ENCODE peak calls at places on chromosome 5, in four cellular contexts. K, P, O and X are unnamed samples.

GRCh38 chr5:41517909-41518308 is 7.5 kb upstream of the PLCXD3 start:
- DNase-seq in P (no peak), K (peak; percentile 34), O (no peak), X (no peak)

GRCh38 chr5:100464418-100464817 is 70.8 kb upstream of the FAM174A start:
- DNase-seq in P (no peak), K (peak; percentile 71), O (no peak), X (no peak)

GRCh38 chr5:150458819-150459557 is 9.4 kb upstream of the RPS14 start:
- DNase-seq in K (peak; percentile 38), O (no peak), P (peak; percentile 94), X (peak; percentile 33)

GRCh38 chr5:83467315-83468044 is 4.1 kb upstream of the VCAN start:
- DNase-seq in O (no peak), P (no peak), K (peak; percentile 65), X (no peak)

GRCh38 chr5:150535611-150536010 is 27.7 kb downstream of the NDST1 start:
- DNase-seq in O (no peak), K (no peak), P (no peak), X (no peak)

GRCh38 chr5:151757233-151758140 is 944 bp downstream of the ATOX1 start:
- DNase-seq in P (peak; percentile 42), O (no peak), K (no peak), X (no peak)

GRCh38 chr5:170297589-170298462 is at the start of gene LCP2:
- DNase-seq in O (no peak), P (no peak), K (no peak), X (no peak)

GRCh38 chr5:74239268-74239667 is 401.3 kb downstream of the ENC1 start:
- DNase-seq in P (no peak), O (no peak), K (no peak), X (no peak)

GRCh38 chr5:93247126-93247525 is 333.9 kb downstream of the NR2F1-AS1 start:
- DNase-seq in P (no peak), K (no peak), O (no peak), X (peak; percentile 17)

GRCh38 chr5:169442354-169443248 is 141.0 kb upstream of the SPDL1 start:
- DNase-seq in O (no peak), K (no peak), P (no peak), X (no peak)

GRCh38 chr5:37045703-37046102 is 169.1 kb downstream of the NIPBL start:
- DNase-seq in P (no peak), K (no peak), O (no peak), X (no peak)

GRCh38 chr5:59732806-59733205 is 160.7 kb downstream of the PDE4D start:
- DNase-seq in P (no peak), K (no peak), O (no peak), X (no peak)

GRCh38 chr5:113338628-113339027 is 96.2 kb downstream of the TSSK1B start:
- DNase-seq in O (no peak), P (no peak), K (no peak), X (no peak)

GRCh38 chr5:150386024-150386855 is 26.5 kb downstream of the CD74 start:
- DNase-seq in K (no peak), P (no peak), O (no peak), X (no peak)

GRCh38 chr5:52740007-52740406 is 47.7 kb upstream of the ITGA1 start:
- DNase-seq in P (no peak), K (no peak), O (no peak), X (no peak)

GRCh38 chr5:150560401-150561191 is 52.7 kb downstream of the NDST1 start:
- DNase-seq in P (peak; percentile 90), O (peak; percentile 42), K (peak; percentile 85), X (peak; percentile 79)

GRCh38 chr5:8843766-8844165 is 702.1 kb downstream of the SEMA5A start:
- DNase-seq in O (no peak), K (peak; percentile 85), P (no peak), X (no peak)

GRCh38 chr5:167582263-167582662 is 709.2 kb upstream of the WWC1 start:
- DNase-seq in O (no peak), K (peak; percentile 8), P (no peak), X (no peak)

GRCh38 chr5:167579701-167580045 is 711.8 kb upstream of the WWC1 start:
- DNase-seq in O (no peak), P (no peak), K (peak; percentile 56), X (no peak)

GRCh38 chr5:167585184-167585583 is 706.3 kb upstream of the WWC1 start:
- DNase-seq in P (no peak), O (no peak), K (no peak), X (no peak)

GRCh38 chr5:167580608-167581007 is 710.8 kb upstream of the WWC1 start:
- DNase-seq in O (no peak), K (no peak), P (no peak), X (no peak)

DNA sequence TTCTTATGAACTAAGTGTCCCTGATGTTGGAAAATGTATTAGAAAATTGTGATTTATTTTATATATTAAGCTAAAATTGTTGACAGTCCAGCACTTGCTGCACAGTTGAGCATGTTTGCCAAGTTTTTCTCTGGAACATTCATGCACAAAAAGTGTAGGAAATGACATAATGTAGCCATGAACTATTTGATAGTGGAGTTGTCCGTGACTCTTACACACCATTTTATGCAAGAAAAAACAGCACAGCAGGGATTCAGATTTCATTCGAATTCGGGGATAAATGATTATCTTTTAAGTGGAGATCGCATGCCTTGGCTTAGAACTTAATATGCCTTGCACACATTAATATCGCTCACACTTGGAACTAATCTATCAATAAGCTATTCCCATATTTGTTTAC is 708.5 kb upstream of the WWC1 start:
- DNase-seq in O (no peak), K (peak; percentile 26), P (no peak), X (no peak)
- H3K4me2 ChIP-seq in O (no peak overlapping the region), K (no peak overlapping the region), P (no peak overlapping the region), X (no peak overlapping the region)

DNA sequence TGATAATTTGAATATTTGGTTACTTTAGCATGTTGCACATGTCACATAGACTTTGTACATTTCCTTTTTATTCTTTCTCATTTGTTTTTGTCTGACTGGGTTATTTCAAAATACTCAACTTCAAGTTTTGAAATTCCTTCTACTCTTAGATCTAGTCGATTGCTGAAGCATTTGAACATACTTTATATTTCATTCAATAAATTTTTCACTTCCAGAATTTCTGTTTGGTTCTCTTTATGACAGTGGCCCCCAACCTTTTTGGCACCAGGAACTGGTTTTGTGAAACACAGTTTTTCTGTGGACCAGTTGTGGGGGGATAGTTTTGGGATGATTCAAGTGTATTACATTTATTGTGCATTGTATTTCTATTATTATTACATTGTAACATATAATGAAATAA is 119.8 kb downstream of the COX7C start:
- DNase-seq in O (no peak), P (no peak), K (no peak), X (no peak)
- TF ChIP-seq POLR2A in O (no peak), P (no peak), K (no peak), X (no peak)

GRCh38 chr5:58258984-58259684 is 200.8 kb downstream of the PLK2 start:
- DNase-seq in O (no peak), K (no peak), P (no peak), X (no peak)
- TF ChIP-seq FOS in O (no peak), K (no peak), P (no peak), X (no peak)

GRCh38 chr5:142192296-142192695 is 83.7 kb downstream of the NDFIP1 start:
- DNase-seq in O (no peak), P (no peak), K (no peak), X (peak; percentile 41)

GRCh38 chr5:142189813-142190212 is 81.2 kb downstream of the NDFIP1 start:
- DNase-seq in K (no peak), P (no peak), O (no peak), X (no peak)

GRCh38 chr5:142192799-142193428 is 84.3 kb downstream of the NDFIP1 start:
- DNase-seq in O (no peak), P (no peak), K (no peak), X (no peak)

GRCh38 chr5:142186821-142187594 is 78.4 kb downstream of the NDFIP1 start:
- DNase-seq in P (peak; percentile 63), K (no peak), O (no peak), X (no peak)

GRCh38 chr5:142191776-142192175 is 83.2 kb downstream of the NDFIP1 start:
- DNase-seq in K (no peak), P (no peak), O (no peak), X (no peak)
- H3K4me2 ChIP-seq in K (no peak overlapping the region), P (no peak overlapping the region), O (no peak overlapping the region), X (no peak overlapping the region)

DNA sequence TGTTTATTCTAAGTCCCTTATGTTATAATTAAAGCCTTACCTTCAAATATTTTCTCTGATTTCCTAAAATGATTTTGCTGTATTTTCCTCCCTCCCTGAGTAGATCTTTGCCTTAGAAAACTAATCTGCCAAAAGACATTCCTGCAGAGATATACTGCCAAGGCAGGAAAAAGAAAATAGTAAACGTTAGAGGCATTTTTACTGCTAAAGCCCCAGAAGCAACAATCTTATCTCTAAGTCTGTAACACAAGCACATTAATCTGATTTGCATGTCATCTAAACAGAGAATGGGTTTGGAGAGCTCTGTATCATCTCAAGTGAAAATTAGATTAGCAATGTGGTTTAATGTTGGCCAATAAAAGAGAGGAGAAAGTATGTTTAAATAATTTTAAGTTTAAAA is 847.7 kb downstream of the MAT2B start:
- DNase-seq in P (no peak), K (peak; percentile 54), O (no peak), X (no peak)
- TF ChIP-seq POLR2A in P (no peak), K (no peak), O (no peak), X (no peak)

DNA sequence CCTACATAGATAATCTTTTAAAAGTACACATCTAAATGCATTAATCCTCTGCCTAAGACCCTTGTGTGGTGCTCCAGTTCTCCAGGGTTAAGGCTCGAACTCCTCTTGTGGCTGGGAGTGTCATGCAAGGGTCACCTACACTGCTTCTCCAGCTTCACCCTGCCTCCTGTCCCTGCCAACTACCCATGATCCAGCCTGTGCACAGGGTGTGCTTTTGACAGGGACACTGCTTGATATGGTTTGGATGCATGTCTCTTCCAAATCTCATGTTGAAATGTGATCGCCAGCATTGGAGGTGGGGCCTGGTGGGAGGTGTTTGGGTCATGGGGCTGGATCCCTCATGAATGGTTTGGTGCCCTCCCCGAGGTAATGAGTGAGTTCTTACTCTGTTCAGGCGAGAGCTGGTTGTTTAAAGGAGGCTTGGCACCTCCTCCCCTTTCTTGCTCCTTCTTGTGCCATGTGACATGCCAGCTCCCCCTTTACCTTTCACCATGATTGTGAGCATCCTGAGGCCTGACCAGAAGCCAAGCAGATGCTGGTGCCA is 48.5 kb downstream of the SLC22A5 start:
- DNase-seq in P (no peak), K (no peak), O (no peak), X (no peak)
- TF ChIP-seq FOS in P (no peak), K (no peak), O (no peak), X (no peak)

GRCh38 chr5:14801792-14802191 is 69.8 kb downstream of the ANKH start:
- DNase-seq in K (no peak), P (no peak), O (no peak), X (no peak)
- H3K4me2 ChIP-seq in K (no peak overlapping the region), P (no peak overlapping the region), O (no peak overlapping the region), X (no peak overlapping the region)